ENCODE peak calls at places on chromosomes 2 and 18, in nine cellular contexts. V is AG09319, B is gastrocnemius medialis, Q is body of pancreas, E is Calu3, J is AG10803, R is GM13977, D is choroid plexus epithelial cell, N is chondrocyte. A is an unnamed sample.

GRCh38 chr2:201432551-201433388 is 18.5 kb downstream of the TRAK2 start:
- DNase-seq in N (no peak), D (peak), V (peak), B (no peak), E (no peak), R (no peak), Q (no peak), J (peak), A (peak)

GRCh38 chr18:34709631-34710429 is at the start of gene DTNA:
- DNase-seq in B (peak), E (peak), R (no peak), N (no peak), Q (no peak), J (peak), V (peak), D (peak), A (peak)

GRCh38 chr2:219344756-219345458 is 12.4 kb upstream of the RESP18 start:
- DNase-seq in V (no peak), B (peak), J (peak), E (peak), D (peak), N (no peak), R (no peak), Q (peak), A (no peak)

GRCh38 chr2:230668184-230668938 is 44.3 kb upstream of the CAB39 start:
- DNase-seq in D (peak), E (no peak), R (peak), V (no peak), J (no peak), B (peak), N (no peak), Q (no peak), A (no peak)

GRCh38 chr2:15043336-15044058 is 411.0 kb downstream of the LRATD1 start:
- DNase-seq in N (no peak), J (no peak), E (no peak), D (no peak), R (no peak), Q (no peak), B (no peak), V (no peak), A (no peak)

GRCh38 chr2:100639588-100640195 is 76.9 kb downstream of the PDCL3 start:
- DNase-seq in J (no peak), B (no peak), Q (no peak), V (no peak), E (no peak), R (no peak), N (no peak), D (no peak), A (no peak)

GRCh38 chr2:125330133-125330532 is 1305.0 kb downstream of the CNTNAP5 start:
- DNase-seq in B (no peak), J (no peak), N (no peak), Q (no peak), E (no peak), R (peak), D (no peak), V (no peak), A (no peak)

GRCh38 chr2:170155022-170155722 is 22.8 kb upstream of the MYO3B start:
- DNase-seq in V (no peak), Q (no peak), E (peak), N (no peak), B (no peak), R (peak), D (peak), J (peak), A (peak)

GRCh38 chr2:224930124-224930523 is 112.1 kb downstream of the DOCK10 start:
- DNase-seq in D (no peak), N (no peak), E (no peak), B (no peak), Q (no peak), R (no peak), V (no peak), J (no peak), A (no peak)

GRCh38 chr2:45937990-45938389 is 286.5 kb downstream of the PRKCE start:
- DNase-seq in D (no peak), N (no peak), V (no peak), E (no peak), Q (no peak), R (no peak), J (no peak), B (no peak), A (no peak)

GRCh38 chr2:45932278-45932975 is 281.0 kb downstream of the PRKCE start:
- DNase-seq in J (peak), V (no peak), D (no peak), N (no peak), E (no peak), R (no peak), Q (no peak), B (no peak), A (peak)

GRCh38 chr2:45938649-45939511 is 287.4 kb downstream of the PRKCE start:
- DNase-seq in B (peak), Q (peak), D (peak), E (peak), N (no peak), R (no peak), J (peak), V (peak), A (peak)

GRCh38 chr2:45935791-45936622 is 284.5 kb downstream of the PRKCE start:
- DNase-seq in V (peak), J (peak), Q (peak), D (peak), B (peak), N (no peak), E (peak), R (peak), A (peak)

DNA sequence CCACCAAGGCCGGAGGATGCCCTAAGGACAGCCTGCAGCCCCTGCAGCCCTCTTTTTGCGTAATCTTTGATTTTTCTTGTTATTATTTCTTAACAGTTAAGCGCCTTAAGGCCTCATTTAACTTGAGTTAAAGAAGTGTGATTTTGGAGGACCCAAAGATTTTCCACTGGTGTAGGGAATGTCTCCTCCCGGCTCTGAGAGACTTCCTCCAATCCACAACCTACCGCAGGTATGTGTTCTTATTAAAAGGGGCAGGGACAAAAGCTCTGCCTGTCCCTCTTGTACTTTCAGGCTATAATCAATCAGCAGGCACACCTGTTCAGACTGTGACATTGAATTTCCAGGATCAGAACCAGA is 285.1 kb downstream of the PRKCE start:
- DNase-seq in B (no peak), R (no peak), J (no peak), V (no peak), N (no peak), E (no peak), D (no peak), Q (no peak), A (no peak)
- TF ChIP-seq CTCF in B (peak), R (no peak), J (no peak), V (no peak), N (peak), E (no peak), D (no peak), Q (no peak), A (peak)

GRCh38 chr2:28228419-28228995 is 164.2 kb upstream of the FOSL2 start:
- DNase-seq in N (no peak), J (peak), E (no peak), Q (no peak), D (peak), B (no peak), V (peak), R (no peak), A (no peak)
- TF ChIP-seq CTCF in N (peak), J (peak), E (no peak), Q (no peak), D (peak), B (no peak), V (peak), R (no peak), A (peak)

DNA sequence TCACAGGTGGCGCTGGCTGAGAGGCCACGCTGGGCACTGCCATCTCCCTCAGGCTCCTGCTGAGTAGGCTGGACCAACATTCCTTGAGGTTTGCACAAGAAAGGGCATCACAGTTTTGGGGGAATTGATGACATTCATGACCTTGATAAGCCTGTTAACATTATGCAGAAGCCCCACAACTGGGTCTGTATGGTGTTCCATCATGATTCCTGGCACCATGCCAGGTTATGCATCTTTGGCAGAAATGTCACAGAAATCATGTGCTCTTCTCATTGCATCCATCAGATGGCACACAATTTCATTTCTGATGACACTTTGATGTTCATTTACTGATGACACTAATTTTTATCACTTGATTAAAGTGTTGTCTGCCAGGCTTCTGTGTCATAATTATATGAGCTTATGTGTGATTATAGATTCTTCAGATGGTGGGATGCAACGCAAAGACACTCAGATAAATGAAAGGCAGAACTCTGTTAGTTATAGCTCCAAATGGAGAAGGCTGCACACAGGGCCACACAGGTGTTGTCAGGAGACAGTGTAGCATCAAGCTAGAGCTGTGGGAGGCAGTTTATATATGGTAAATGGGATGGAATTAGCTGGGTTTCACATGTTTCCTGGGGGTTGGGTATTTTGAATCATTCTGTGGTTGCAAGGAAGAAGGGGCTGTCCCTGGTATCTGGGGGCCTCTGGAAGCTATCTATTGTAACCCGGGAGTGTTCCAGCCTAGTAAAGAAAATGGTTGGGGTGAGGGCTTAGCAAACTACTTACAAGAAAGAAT is 191.3 kb downstream of the SLC39A10 start:
- DNase-seq in B (no peak), E (no peak), J (no peak), N (no peak), D (no peak), R (no peak), V (no peak), Q (no peak), A (no peak)
- TF ChIP-seq CTCF in B (no peak), E (no peak), J (no peak), N (peak), D (no peak), R (no peak), V (no peak), Q (no peak), A (no peak)

GRCh38 chr18:36769611-36770314 is 59.0 kb downstream of the TPGS2 start:
- DNase-seq in E (peak), N (no peak), R (peak), Q (peak), D (peak), J (no peak), B (no peak), V (no peak), A (no peak)
- TF ChIP-seq CTCF in E (peak), N (peak), R (peak), Q (peak), D (peak), J (no peak), B (peak), V (peak), A (peak)

GRCh38 chr2:88187927-88188326 is 17.8 kb downstream of the THNSL2 start:
- DNase-seq in D (no peak), B (no peak), E (no peak), N (no peak), Q (no peak), J (no peak), R (no peak), V (no peak), A (no peak)

GRCh38 chr2:88188741-88189140 is 18.6 kb downstream of the THNSL2 start:
- DNase-seq in R (no peak), J (peak), D (peak), N (no peak), V (peak), B (no peak), E (no peak), Q (no peak), A (no peak)

GRCh38 chr2:88192613-88193012 is 22.5 kb downstream of the THNSL2 start:
- DNase-seq in B (no peak), N (no peak), R (no peak), Q (no peak), J (no peak), D (no peak), V (no peak), E (no peak), A (no peak)

GRCh38 chr2:88191722-88192042 is 21.5 kb downstream of the THNSL2 start:
- DNase-seq in J (no peak), Q (no peak), R (no peak), B (no peak), E (no peak), D (no peak), N (no peak), V (no peak), A (no peak)

DNA sequence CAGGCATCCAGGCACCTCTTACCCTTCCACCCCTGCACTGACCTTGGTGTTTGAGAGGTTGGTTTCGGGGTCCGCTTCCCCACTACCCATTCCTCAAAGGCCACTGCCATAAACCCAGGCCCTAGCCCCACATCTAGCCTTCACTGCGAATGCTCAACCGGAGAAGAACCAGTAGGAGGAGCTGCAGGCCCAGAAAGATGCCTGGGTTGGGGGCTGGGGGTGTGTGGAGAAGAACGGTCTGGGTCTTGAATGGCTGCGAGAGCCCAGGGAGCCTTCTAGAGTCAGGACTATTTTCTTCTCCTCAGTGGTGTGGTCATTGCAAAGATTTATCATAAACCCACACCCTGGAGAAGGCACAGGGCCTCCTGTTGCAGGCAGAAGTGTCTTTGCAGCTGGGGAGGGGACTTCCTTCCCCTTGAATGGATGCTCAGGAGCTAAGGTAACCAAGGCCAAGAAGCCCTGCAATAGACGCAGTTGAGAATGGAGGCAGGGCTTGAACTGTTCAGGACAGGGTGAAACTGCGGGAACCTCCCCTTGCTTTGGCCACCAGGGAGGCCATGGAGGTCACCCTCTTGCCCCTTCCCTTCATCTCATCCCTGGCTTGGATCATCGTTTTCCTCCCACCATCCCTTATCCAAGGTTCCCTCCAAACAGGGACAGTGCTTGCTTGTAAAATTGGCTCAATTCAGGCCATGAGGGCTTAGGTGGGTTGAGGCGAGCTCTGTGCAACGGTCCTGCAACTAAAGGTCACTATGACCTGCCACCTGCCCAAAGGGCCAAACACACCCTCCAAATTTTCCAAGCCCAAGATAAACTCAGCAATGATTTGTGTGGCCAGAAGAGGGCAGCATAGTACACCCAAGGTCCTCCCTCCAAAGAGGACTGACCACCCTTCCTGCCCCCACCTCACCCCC is 20.9 kb downstream of the THNSL2 start:
- DNase-seq in J (peak), V (no peak), N (no peak), B (no peak), R (peak), E (peak), Q (peak), D (peak), A (no peak)
- TF ChIP-seq CTCF in J (peak), V (peak), N (peak), B (peak), R (peak), E (peak), Q (peak), D (peak), A (peak)

DNA sequence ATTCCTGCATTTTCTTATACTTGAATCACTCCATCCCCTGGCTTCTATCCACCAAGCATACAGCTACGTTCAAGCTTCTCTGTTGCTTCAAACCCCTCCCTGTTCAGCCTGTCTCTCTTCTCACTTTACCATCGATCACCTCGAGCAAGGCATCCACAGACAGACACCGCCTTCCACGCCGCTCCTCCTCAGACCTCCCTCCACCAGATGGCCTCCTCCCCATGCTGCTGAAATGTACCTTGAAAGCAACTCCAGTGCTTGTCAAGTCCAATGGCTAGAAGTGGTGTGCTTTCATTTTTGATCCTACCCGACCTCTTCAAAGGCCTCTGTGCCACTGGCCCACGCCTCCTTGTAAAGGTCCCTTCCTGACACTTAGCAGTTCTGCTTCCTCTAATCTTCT is 131.3 kb upstream of the ACAA2 start:
- DNase-seq in R (no peak), D (peak), E (peak), Q (no peak), J (no peak), V (no peak), N (no peak), B (no peak), A (no peak)
- TF ChIP-seq CTCF in R (peak), D (peak), E (no peak), Q (peak), J (no peak), V (no peak), N (peak), B (peak), A (peak)

GRCh38 chr2:73177645-73178255 is 24.6 kb upstream of the NOTO start:
- DNase-seq in E (no peak), V (no peak), J (no peak), B (no peak), D (no peak), Q (no peak), R (peak), N (no peak), A (no peak)
- TF ChIP-seq CTCF in E (no peak), V (no peak), J (no peak), B (no peak), D (no peak), Q (no peak), R (peak), N (peak), A (peak)